ENCODE peak calls at places on chromosome 15, in seven cellular contexts. K, V, W, I, S, J and L are unnamed samples.

GRCh38 chr15:43954181-43954621 is 127.4 kb downstream of the WDR76 start:
- DNase-seq in K (no peak), J (no peak), I (peak), S (no peak), V (no peak), W (no peak), L (no peak)

GRCh38 chr15:90340345-90340744 is 11.7 kb upstream of the ZNF774 start:
- DNase-seq in I (no peak), V (peak), J (no peak), K (no peak), S (peak), W (peak), L (peak)

GRCh38 chr15:76170426-76170800 is 110.6 kb downstream of the TMEM266 start:
- DNase-seq in I (no peak), K (no peak), J (no peak), S (no peak), V (no peak), W (no peak), L (no peak)

GRCh38 chr15:83733206-83733605 is 79.3 kb downstream of the ADAMTSL3 start:
- DNase-seq in V (no peak), S (no peak), K (no peak), W (no peak), I (peak), J (peak), L (peak)

GRCh38 chr15:80208758-80209734 is 43.0 kb downstream of the CTXND1 start:
- DNase-seq in J (no peak), S (no peak), V (no peak), K (no peak), I (no peak), W (no peak), L (peak)

GRCh38 chr15:63668601-63669000 is 71.4 kb downstream of the FBXL22 start:
- DNase-seq in W (no peak), S (no peak), K (no peak), J (no peak), I (no peak), V (no peak), L (no peak)

GRCh38 chr15:82921242-82921641 is 31.3 kb downstream of the HOMER2 start:
- DNase-seq in I (no peak), W (no peak), K (no peak), J (no peak), S (no peak), V (no peak), L (no peak)

GRCh38 chr15:97547381-97547780 is 413.1 kb upstream of the ARRDC4 start:
- DNase-seq in S (no peak), K (no peak), V (no peak), W (no peak), J (no peak), I (no peak), L (no peak)

GRCh38 chr15:61084944-61085367 is 144.1 kb downstream of the RORA start:
- DNase-seq in I (no peak), J (no peak), V (peak), W (no peak), K (peak), S (no peak), L (peak)

GRCh38 chr15:39320355-39320754 is 260.5 kb upstream of the THBS1 start:
- DNase-seq in I (no peak), W (no peak), S (no peak), J (no peak), V (no peak), K (no peak), L (no peak)

GRCh38 chr15:101115318-101115886 is 136.4 kb downstream of the CHSY1 start:
- DNase-seq in W (no peak), S (no peak), K (no peak), J (no peak), V (no peak), I (no peak), L (no peak)

GRCh38 chr15:41584636-41585139 is 25.7 kb downstream of the TYRO3 start:
- DNase-seq in W (no peak), V (no peak), I (no peak), S (peak), J (no peak), K (no peak), L (peak)

GRCh38 chr15:39888809-39889208 is 31.3 kb downstream of the GPR176 start:
- DNase-seq in K (no peak), S (peak), J (no peak), V (no peak), W (no peak), I (no peak), L (peak)

GRCh38 chr15:99307735-99308134 is 56.5 kb downstream of the LRRC28 start:
- DNase-seq in V (no peak), J (peak), K (no peak), I (peak), S (no peak), W (no peak), L (no peak)

GRCh38 chr15:58081891-58082290 is 16.4 kb upstream of the ALDH1A2 start:
- DNase-seq in W (no peak), S (no peak), K (no peak), V (no peak), J (no peak), I (no peak), L (no peak)

GRCh38 chr15:61069369-61070075 is 159.6 kb downstream of the RORA start:
- DNase-seq in K (no peak), W (no peak), J (no peak), I (peak), S (no peak), V (no peak), L (no peak)

GRCh38 chr15:101105059-101105851 is 146.6 kb downstream of the CHSY1 start:
- DNase-seq in J (peak), W (no peak), V (no peak), K (no peak), S (no peak), I (peak), L (peak)

GRCh38 chr15:45549831-45550230 is 27.3 kb upstream of the SLC30A4 start:
- DNase-seq in J (no peak), W (no peak), I (peak), V (no peak), S (no peak), K (no peak), L (no peak)

GRCh38 chr15:62895905-62896316 is 146.6 kb upstream of the TPM1 start:
- DNase-seq in J (peak), K (no peak), V (no peak), I (peak), W (no peak), S (no peak), L (peak)

GRCh38 chr15:65757256-65757655 is 34.8 kb downstream of the DENND4A start:
- DNase-seq in I (no peak), V (no peak), S (no peak), W (no peak), J (no peak), K (no peak), L (no peak)

GRCh38 chr15:88089019-88089603 is 167.4 kb downstream of the NTRK3 start:
- DNase-seq in J (no peak), K (no peak), I (no peak), W (no peak), V (no peak), S (peak), L (peak)

GRCh38 chr15:25385986-25386385 is 52.8 kb downstream of the UBE3A start:
- DNase-seq in J (no peak), I (no peak), K (no peak), W (no peak), S (no peak), V (no peak), L (no peak)

GRCh38 chr15:67850995-67851535 is 11.2 kb upstream of the RNU6-1 start:
- DNase-seq in J (no peak), V (no peak), K (no peak), W (peak), S (peak), I (peak), L (no peak)

GRCh38 chr15:56528136-56528535 is 63.2 kb upstream of the MNS1 start:
- DNase-seq in V (no peak), W (no peak), K (no peak), J (no peak), I (no peak), S (no peak), L (no peak)

GRCh38 chr15:74426404-74427281 is 7.1 kb downstream of the SEMA7A start:
- DNase-seq in J (no peak), W (no peak), S (no peak), K (no peak), V (no peak), I (no peak), L (no peak)

GRCh38 chr15:25565470-25566264 is 126.8 kb upstream of the UBE3A start:
- DNase-seq in K (no peak), V (no peak), W (no peak), S (no peak), I (no peak), J (no peak), L (peak)

GRCh38 chr15:79265987-79266579 is 16.4 kb upstream of the ANKRD34C start:
- DNase-seq in W (no peak), J (no peak), K (no peak), I (no peak), V (no peak), S (no peak), L (no peak)

GRCh38 chr15:38702178-38702912 is 137.7 kb upstream of the RASGRP1 start:
- DNase-seq in K (no peak), S (no peak), I (no peak), W (no peak), V (peak), J (no peak), L (peak)

GRCh38 chr15:90212221-90213079 is 11.3 kb downstream of the SEMA4B start:
- DNase-seq in K (no peak), S (no peak), J (no peak), I (no peak), V (no peak), W (no peak), L (no peak)

GRCh38 chr15:81362790-81363189 is 11.2 kb downstream of the TMC3 start:
- DNase-seq in V (no peak), S (no peak), J (no peak), I (no peak), K (no peak), W (no peak), L (no peak)

GRCh38 chr15:90716976-90717821 is at the start of gene BLM:
- DNase-seq in S (peak), J (peak), W (peak), V (peak), K (peak), I (peak), L (peak)

GRCh38 chr15:76993114-76993715 is 1.7 kb upstream of the PSTPIP1 start:
- DNase-seq in I (no peak), J (no peak), V (no peak), S (no peak), K (no peak), W (no peak), L (no peak)

GRCh38 chr15:79283252-79284048 is 928 bp downstream of the ANKRD34C start:
- DNase-seq in K (peak), J (peak), W (peak), V (peak), I (peak), S (peak), L (peak)

GRCh38 chr15:82894971-82895520 is 57.5 kb downstream of the HOMER2 start:
- DNase-seq in W (peak), J (peak), V (no peak), K (peak), I (peak), S (peak), L (peak)

GRCh38 chr15:49046113-49046883 is at the start of gene SECISBP2L:
- DNase-seq in J (peak), V (peak), W (peak), I (peak), S (peak), K (peak), L (peak)

GRCh38 chr15:66805207-66805975 is 103.4 kb downstream of the SMAD6 start:
- DNase-seq in W (no peak), K (no peak), I (no peak), J (no peak), S (no peak), V (no peak), L (no peak)

DNA sequence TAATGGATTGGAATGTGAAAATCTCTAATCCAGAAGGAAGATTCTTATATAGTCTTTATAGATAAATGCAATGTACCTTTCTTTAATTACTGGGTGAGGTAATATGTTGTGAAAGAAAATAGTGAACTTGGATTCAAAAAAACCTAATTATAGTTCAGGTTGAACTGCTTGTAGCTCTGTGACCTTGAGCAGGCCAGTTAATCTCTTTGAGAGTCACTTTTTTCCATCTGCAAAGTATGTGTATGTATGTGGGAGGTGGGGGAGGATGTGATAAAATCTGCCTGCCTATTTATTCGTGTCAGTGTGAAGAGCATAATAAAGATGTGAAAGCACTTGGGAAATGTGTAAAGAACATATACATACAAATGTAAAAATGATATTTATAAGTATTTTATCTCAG is 34.4 kb downstream of the GLCE start:
- DNase-seq in I (no peak), K (no peak), J (peak), W (no peak), V (no peak), S (no peak), L (no peak)
- H3K18ac ChIP-seq in I (peak), K (no peak), J (no peak), W (no peak), V (no peak), S (no peak), L (no peak)

GRCh38 chr15:78112551-78112950 is 18.7 kb downstream of the CIB2 start:
- DNase-seq in I (no peak), J (no peak), K (no peak), V (no peak), W (no peak), S (no peak), L (no peak)
- H4K8ac ChIP-seq in I (no peak), J (no peak), K (no peak), V (no peak), W (no peak), S (no peak), L (no peak)

DNA sequence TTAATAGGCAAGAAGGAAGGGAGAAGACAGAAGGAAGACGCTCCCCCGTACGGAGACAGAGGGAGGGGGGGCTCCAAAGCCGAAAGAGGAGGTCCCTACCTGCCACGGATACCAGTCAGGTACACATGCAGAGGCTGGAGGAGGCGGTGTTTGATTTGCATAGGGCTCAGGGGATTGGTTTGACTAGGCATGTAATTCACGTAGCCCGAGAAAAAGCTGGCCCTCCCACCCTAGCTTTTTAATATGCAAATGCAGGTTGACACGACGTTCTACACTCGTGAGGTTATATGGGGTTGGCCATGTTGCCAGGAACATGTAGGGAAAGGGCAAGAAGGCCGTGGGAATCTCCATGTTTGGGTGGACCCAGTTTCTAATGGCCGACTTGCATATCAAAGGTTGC is 29.8 kb downstream of the ZNF592 start:
- DNase-seq in W (peak), S (no peak), V (peak), I (no peak), K (no peak), J (no peak), L (peak)
- H3K18ac ChIP-seq in W (no peak), S (no peak), V (no peak), I (no peak), K (no peak), J (no peak), L (no peak)

DNA sequence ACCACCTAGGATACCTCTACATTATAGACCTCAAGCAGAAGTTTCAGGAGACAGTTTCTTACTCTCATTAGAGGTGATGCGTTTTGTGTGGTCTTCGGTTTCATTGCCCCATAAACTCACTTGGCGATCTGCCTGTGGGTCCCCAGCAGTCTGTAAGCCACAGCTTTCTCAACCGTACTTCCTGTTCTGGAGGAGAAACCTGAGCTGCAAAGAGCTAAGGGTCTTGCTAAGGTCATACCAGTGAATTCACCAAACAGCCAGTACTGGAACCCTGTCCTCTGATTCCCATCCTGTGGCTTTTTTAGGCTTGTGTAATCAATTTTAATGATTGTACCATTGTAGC is 69.4 kb downstream of the APBA2 start:
- DNase-seq in J (peak), V (peak), W (peak), I (peak), S (no peak), K (no peak), L (no peak)
- H4K8ac ChIP-seq in J (no peak), V (no peak), W (no peak), I (peak), S (no peak), K (no peak), L (no peak)

GRCh38 chr15:94027571-94027970 is 203.8 kb upstream of the MCTP2 start:
- DNase-seq in S (no peak), K (no peak), W (no peak), I (no peak), J (peak), V (no peak), L (no peak)

GRCh38 chr15:94028121-94028520 is 203.2 kb upstream of the MCTP2 start:
- DNase-seq in I (no peak), J (no peak), W (no peak), S (peak), K (no peak), V (no peak), L (no peak)

GRCh38 chr15:94028809-94029208 is 202.6 kb upstream of the MCTP2 start:
- DNase-seq in J (no peak), I (no peak), V (no peak), K (no peak), S (no peak), W (no peak), L (peak)

GRCh38 chr15:94029495-94029894 is 201.9 kb upstream of the MCTP2 start:
- DNase-seq in K (no peak), S (peak), J (peak), V (no peak), W (no peak), I (peak), L (peak)

DNA sequence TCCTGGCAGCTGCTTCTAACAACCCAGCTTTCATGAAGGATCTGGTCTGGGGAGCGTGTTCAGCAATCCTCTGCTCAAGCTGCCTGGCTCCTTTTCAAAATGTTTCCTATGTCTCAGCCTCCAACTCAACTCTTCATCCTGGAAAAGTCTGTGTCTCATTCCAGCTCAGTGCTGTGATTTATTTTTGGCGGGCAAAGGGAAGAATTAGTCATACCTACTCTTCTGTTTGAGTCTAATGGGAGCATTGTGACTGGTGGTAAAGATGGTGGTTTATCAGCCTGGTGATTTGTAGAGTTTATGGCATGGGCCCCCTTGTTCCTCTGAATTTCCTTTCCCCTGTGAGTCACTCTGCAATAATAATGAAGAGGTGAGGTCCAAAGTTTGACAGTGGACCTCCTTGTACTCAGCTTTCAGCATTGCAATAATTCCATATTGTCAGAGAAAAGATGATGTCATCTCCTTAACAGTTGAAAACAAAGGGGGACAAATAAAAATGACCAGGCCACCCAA is 204.8 kb upstream of the MCTP2 start:
- DNase-seq in V (no peak), S (no peak), J (peak), W (no peak), K (no peak), I (peak), L (no peak)
- H3K18ac ChIP-seq in V (no peak), S (no peak), J (no peak), W (no peak), K (no peak), I (no peak), L (no peak)

GRCh38 chr15:70271422-70272088 is 173.8 kb upstream of the TLE3 start:
- DNase-seq in K (peak), I (peak), J (peak), W (no peak), S (peak), V (no peak), L (peak)

GRCh38 chr15:70269331-70269911 is 171.7 kb upstream of the TLE3 start:
- DNase-seq in W (no peak), I (no peak), S (no peak), V (no peak), K (no peak), J (no peak), L (no peak)

GRCh38 chr15:70269991-70270751 is 172.5 kb upstream of the TLE3 start:
- DNase-seq in J (no peak), V (no peak), K (no peak), S (no peak), I (no peak), W (no peak), L (no peak)

GRCh38 chr15:70268698-70269251 is 171.1 kb upstream of the TLE3 start:
- DNase-seq in V (no peak), W (no peak), J (no peak), I (no peak), S (no peak), K (no peak), L (peak)

GRCh38 chr15:70270752-70271111 is 173.0 kb upstream of the TLE3 start:
- DNase-seq in J (no peak), I (no peak), W (no peak), V (no peak), S (no peak), K (no peak), L (no peak)
- H4K8ac ChIP-seq in J (peak), I (no peak), W (no peak), V (no peak), S (no peak), K (no peak), L (no peak)

DNA sequence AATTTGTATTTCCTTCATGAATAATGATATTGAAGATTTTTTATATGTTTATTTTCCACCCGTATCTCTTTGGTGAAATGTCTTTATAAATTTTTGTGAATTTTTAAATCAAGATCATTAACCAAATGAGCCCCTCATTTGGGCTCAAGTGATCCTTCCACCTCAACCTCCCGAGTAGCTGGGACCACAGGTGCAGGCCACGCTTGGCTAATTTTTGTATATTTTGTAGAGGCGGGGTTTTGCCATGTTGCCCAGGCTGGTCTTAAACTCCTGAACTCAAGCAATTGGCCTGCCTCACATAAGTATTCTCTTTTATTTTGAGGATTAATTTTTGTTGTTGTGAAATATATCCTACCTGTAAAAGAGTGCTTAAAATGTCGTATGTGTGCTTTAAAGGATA is 4.9 kb downstream of the BBS4 start:
- DNase-seq in K (no peak), W (no peak), V (no peak), J (no peak), S (no peak), I (no peak), L (no peak)
- H3K18ac ChIP-seq in K (no peak), W (no peak), V (no peak), J (no peak), S (no peak), I (no peak), L (no peak)